ENCODE peak calls at places on chromosomes 12 and 14, in nine cellular contexts. L is testis, O is uterus, A is esophagus squamous epithelium, S is tibial nerve, M is A549, H is Peyer's patch, Y is spleen, R is HCT116. D is an unnamed sample.

GRCh38 chr14:92973265-92973797 is 50.4 kb downstream of the CHGA start:
- DNase-seq in L (peak; percentile 93), O (peak; percentile 93), A (no peak), S (peak; percentile 53), M (peak; percentile 49), H (peak; percentile 80), Y (peak; percentile 83), R (no peak), D (peak; percentile 91)

GRCh38 chr14:34718750-34719304 is 4.4 kb upstream of the CFL2 start:
- DNase-seq in L (no peak), O (no peak), A (no peak), S (no peak), M (no peak), H (no peak), Y (no peak), R (no peak), D (no peak)

GRCh38 chr12:130831876-130832405 is 7.1 kb downstream of the STX2 start:
- DNase-seq in L (no peak), O (no peak), A (no peak), S (no peak), M (no peak), H (no peak), Y (no peak), R (no peak), D (no peak)

GRCh38 chr14:80955434-80955939 is at the start of gene TSHR:
- DNase-seq in L (no peak), O (no peak), A (no peak), S (no peak), M (no peak), H (no peak), Y (no peak), R (no peak), D (peak; percentile 23)

GRCh38 chr12:74514098-74514872 is 23.4 kb upstream of the ATXN7L3B start:
- DNase-seq in L (no peak), O (no peak), A (no peak), S (no peak), M (no peak), H (no peak), Y (peak; percentile 61), R (no peak), D (no peak)

GRCh38 chr12:53298154-53298553 is 1.3 kb upstream of the MYG1 start:
- DNase-seq in L (no peak), O (no peak), A (no peak), S (no peak), M (no peak), H (no peak), Y (no peak), R (no peak), D (no peak)

GRCh38 chr12:21456291-21456780 is 18.9 kb downstream of the PYROXD1 start:
- DNase-seq in L (no peak), O (no peak), A (no peak), S (no peak), M (no peak), H (no peak), Y (no peak), R (no peak), D (no peak)

GRCh38 chr12:1281683-1282366 is 290.8 kb downstream of the ERC1 start:
- DNase-seq in L (peak; percentile 66), O (peak; percentile 33), A (no peak), S (no peak), M (no peak), H (no peak), Y (no peak), R (no peak), D (no peak)

GRCh38 chr12:94171595-94171930 is 23.2 kb downstream of the PLXNC1 start:
- DNase-seq in L (no peak), O (no peak), A (no peak), S (no peak), M (no peak), H (no peak), Y (no peak), R (no peak), D (no peak)

GRCh38 chr12:94172031-94172430 is 23.7 kb downstream of the PLXNC1 start:
- DNase-seq in L (no peak), O (no peak), A (no peak), S (no peak), M (no peak), H (no peak), Y (no peak), R (no peak), D (no peak)

GRCh38 chr12:94174576-94174975 is 26.2 kb downstream of the PLXNC1 start:
- DNase-seq in L (no peak), O (no peak), A (peak; percentile 3), S (no peak), M (no peak), H (peak; percentile 84), Y (peak; percentile 89), R (no peak), D (no peak)

GRCh38 chr12:94172973-94173372 is 24.6 kb downstream of the PLXNC1 start:
- DNase-seq in L (peak; percentile 22), O (no peak), A (peak; percentile 6), S (no peak), M (peak; percentile 40), H (no peak), Y (no peak), R (no peak), D (no peak)

DNA sequence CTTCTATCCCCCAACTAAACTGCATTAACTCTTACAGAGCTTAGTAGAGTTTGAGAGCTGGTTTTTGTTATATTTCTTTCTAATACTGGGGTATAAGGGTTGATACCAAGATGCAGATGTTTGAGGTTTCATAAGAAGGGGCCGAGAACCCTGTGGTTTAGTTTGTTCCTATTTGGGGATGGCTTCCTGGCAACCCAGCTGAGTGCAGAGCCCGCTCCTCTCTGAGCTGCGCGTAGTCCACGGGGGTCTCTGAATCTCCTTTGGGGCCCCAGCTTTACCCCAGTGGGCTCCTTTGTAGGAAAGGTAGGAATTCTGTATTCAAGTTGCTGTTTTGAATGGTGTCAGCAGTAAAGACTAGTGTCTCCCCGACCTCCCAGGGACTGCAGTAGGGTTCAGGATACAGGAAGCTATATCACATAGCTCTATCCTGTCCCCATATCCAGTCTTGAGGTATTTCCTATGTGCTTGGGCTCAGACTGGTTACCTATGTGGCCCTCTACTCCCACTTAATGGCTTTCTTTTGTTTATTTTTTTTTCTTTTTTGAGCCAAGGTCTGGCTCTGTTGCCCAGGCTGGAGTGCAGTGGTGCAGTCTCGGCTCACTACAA is 25.4 kb downstream of the PLXNC1 start:
- DNase-seq in L (no peak), O (no peak), A (no peak), S (no peak), M (no peak), H (no peak), Y (no peak), R (no peak), D (no peak)
- H3K27ac ChIP-seq in L (no peak overlapping the region), O (no peak overlapping the region), A (no peak overlapping the region), S (no peak overlapping the region), M (no peak overlapping the region), H (peak overlapping the region; percentile 3), Y (peak overlapping the region; percentile 81), R (no peak overlapping the region), D (no peak overlapping the region)

DNA sequence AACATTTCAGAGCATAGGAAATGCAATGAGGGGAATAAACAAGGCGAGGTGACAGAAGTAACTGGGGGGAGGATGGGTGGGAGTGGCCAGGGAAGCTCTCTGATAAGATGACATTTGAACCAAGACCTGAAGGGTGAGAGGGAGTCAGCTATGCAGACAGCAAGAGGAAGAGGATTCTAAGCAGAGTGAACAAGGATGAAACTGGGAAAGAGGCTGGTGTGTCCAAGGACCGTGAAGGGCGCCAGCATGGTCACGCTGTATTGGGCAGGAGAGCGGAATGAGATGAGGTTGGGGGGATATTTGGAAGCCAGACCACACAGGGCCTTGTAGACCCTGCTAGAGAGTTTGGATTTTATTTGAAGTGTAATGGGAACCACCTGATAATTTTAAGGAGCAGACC is 10.5 kb upstream of the PPP1R1A start:
- DNase-seq in L (no peak), O (no peak), A (no peak), S (no peak), M (no peak), H (no peak), Y (peak; percentile 29), R (no peak), D (no peak)
- TF ChIP-seq POLR2A in L (no peak), O (no peak), A (no peak), S (no peak), M (no peak), H (no peak), Y (no peak), R (no peak), D (no peak)

GRCh38 chr14:101563654-101564443 is 2.6 kb downstream of the DIO3 start:
- DNase-seq in L (no peak), O (no peak), A (no peak), S (no peak), M (peak; percentile 37), H (no peak), Y (peak; percentile 58), R (no peak), D (peak; percentile 47)

GRCh38 chr14:101567252-101567651 is 6.0 kb downstream of the DIO3 start:
- DNase-seq in L (no peak), O (no peak), A (no peak), S (no peak), M (no peak), H (no peak), Y (no peak), R (no peak), D (no peak)

GRCh38 chr14:101563352-101563653 is 2.0 kb downstream of the DIO3 start:
- DNase-seq in L (no peak), O (no peak), A (no peak), S (no peak), M (no peak), H (no peak), Y (peak; percentile 37), R (no peak), D (no peak)

GRCh38 chr14:101564444-101564776 is 3.1 kb downstream of the DIO3 start:
- DNase-seq in L (no peak), O (no peak), A (no peak), S (no peak), M (no peak), H (no peak), Y (no peak), R (no peak), D (no peak)

GRCh38 chr14:101564819-101565698 is 3.8 kb downstream of the DIO3 start:
- DNase-seq in L (no peak), O (no peak), A (no peak), S (no peak), M (peak; percentile 56), H (no peak), Y (no peak), R (no peak), D (no peak)
- TF ChIP-seq CTCF in L (no peak), O (no peak), A (no peak), S (no peak), M (no peak), H (no peak), Y (no peak), R (no peak), D (no peak)

GRCh38 chr14:102768223-102769048 is 8.8 kb upstream of the TRAF3 start:
- DNase-seq in L (no peak), O (no peak), A (no peak), S (no peak), M (no peak), H (peak; percentile 80), Y (peak; percentile 81), R (no peak), D (no peak)

GRCh38 chr14:102770147-102770909 is 6.9 kb upstream of the TRAF3 start:
- DNase-seq in L (no peak), O (no peak), A (no peak), S (no peak), M (no peak), H (no peak), Y (peak; percentile 70), R (no peak), D (no peak)

GRCh38 chr14:102772781-102773570 is 4.3 kb upstream of the TRAF3 start:
- DNase-seq in L (no peak), O (no peak), A (no peak), S (no peak), M (peak; percentile 51), H (peak; percentile 67), Y (peak; percentile 84), R (no peak), D (no peak)

GRCh38 chr14:102770910-102771543 is 6.2 kb upstream of the TRAF3 start:
- DNase-seq in L (no peak), O (no peak), A (no peak), S (no peak), M (no peak), H (no peak), Y (peak; percentile 64), R (no peak), D (no peak)

DNA sequence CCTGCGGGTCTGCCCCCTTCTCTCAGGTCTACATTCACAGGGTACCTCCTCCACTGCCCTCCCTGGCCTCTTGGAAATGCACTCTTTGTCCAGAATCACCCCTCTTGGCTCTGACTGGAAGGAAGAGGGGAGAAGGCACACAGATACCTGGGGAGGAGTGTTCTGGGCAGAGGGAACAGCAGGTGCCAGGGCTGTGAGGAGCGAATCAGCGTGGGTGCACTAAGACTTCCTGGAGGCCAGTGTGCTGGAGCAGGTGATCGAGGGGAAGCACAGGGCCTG is 8.3 kb upstream of the TRAF3 start:
- DNase-seq in L (no peak), O (no peak), A (no peak), S (no peak), M (no peak), H (no peak), Y (no peak), R (no peak), D (no peak)
- H3K27ac ChIP-seq in L (no peak overlapping the region), O (no peak overlapping the region), A (no peak overlapping the region), S (no peak overlapping the region), M (no peak overlapping the region), H (peak overlapping the region; percentile 15), Y (peak overlapping the region; percentile 76), R (no peak overlapping the region), D (no peak overlapping the region)

D was measured in right lobe of liver.